ENCODE peak calls at places on chromosome 5, in eight cellular contexts. One of them, this sample, is unnamed.
A peak's percentile ranks its signal among the peaks of the same experiment; 100 is the strongest.

GRCh38 chr5:176774216-176775171 is 35.9 kb upstream of the UNC5A start:
- DNase-seq in HEK293T: peak; percentile 7
- DNase-seq in stimulated activated CD8-positive, alpha-beta memory T cell treated with anti-CD3 and anti-CD28 coated beads, Interleukin-4, amount 100 ng/mL, for 1 hour: no peak
- DNase-seq in amniotic epithelial cell: no peak
- DNase-seq in activated naive CD8-positive, alpha-beta T cell treated with anti-CD3 and anti-CD28 coated beads, Interleukin-2, amount 50 U/mL, for 24 hours: no peak
- DNase-seq in fibroblast of pulmonary artery: no peak
- DNase-seq in left ventricle myocardium superior: no peak
- DNase-seq in MV-4-11: peak; percentile 79
- DNase-seq in this sample: no peak

GRCh38 chr5:9596256-9596655 is 33.9 kb downstream of the TAS2R1 start:
- DNase-seq in HEK293T: no peak
- DNase-seq in stimulated activated CD8-positive, alpha-beta memory T cell treated with anti-CD3 and anti-CD28 coated beads, Interleukin-4, amount 100 ng/mL, for 1 hour: no peak
- DNase-seq in amniotic epithelial cell: no peak
- DNase-seq in activated naive CD8-positive, alpha-beta T cell treated with anti-CD3 and anti-CD28 coated beads, Interleukin-2, amount 50 U/mL, for 24 hours: no peak
- DNase-seq in fibroblast of pulmonary artery: no peak
- DNase-seq in left ventricle myocardium superior: no peak
- DNase-seq in MV-4-11: peak; percentile 30
- DNase-seq in this sample: no peak

GRCh38 chr5:14959443-14960119 is 88.0 kb upstream of the ANKH start:
- DNase-seq in HEK293T: no peak
- DNase-seq in stimulated activated CD8-positive, alpha-beta memory T cell treated with anti-CD3 and anti-CD28 coated beads, Interleukin-4, amount 100 ng/mL, for 1 hour: no peak
- DNase-seq in amniotic epithelial cell: no peak
- DNase-seq in activated naive CD8-positive, alpha-beta T cell treated with anti-CD3 and anti-CD28 coated beads, Interleukin-2, amount 50 U/mL, for 24 hours: no peak
- DNase-seq in fibroblast of pulmonary artery: no peak
- DNase-seq in left ventricle myocardium superior: no peak
- DNase-seq in MV-4-11: no peak
- DNase-seq in this sample: no peak

GRCh38 chr5:168468836-168469235 is 17.4 kb upstream of the RARS1 start:
- DNase-seq in HEK293T: no peak
- DNase-seq in stimulated activated CD8-positive, alpha-beta memory T cell treated with anti-CD3 and anti-CD28 coated beads, Interleukin-4, amount 100 ng/mL, for 1 hour: no peak
- DNase-seq in amniotic epithelial cell: peak; percentile 84
- DNase-seq in activated naive CD8-positive, alpha-beta T cell treated with anti-CD3 and anti-CD28 coated beads, Interleukin-2, amount 50 U/mL, for 24 hours: no peak
- DNase-seq in fibroblast of pulmonary artery: peak; percentile 73
- DNase-seq in left ventricle myocardium superior: no peak
- DNase-seq in MV-4-11: no peak
- DNase-seq in this sample: peak; percentile 89

GRCh38 chr5:158979749-158980521 is 119.8 kb downstream of the EBF1 start:
- DNase-seq in HEK293T: no peak
- DNase-seq in stimulated activated CD8-positive, alpha-beta memory T cell treated with anti-CD3 and anti-CD28 coated beads, Interleukin-4, amount 100 ng/mL, for 1 hour: no peak
- DNase-seq in amniotic epithelial cell: no peak
- DNase-seq in activated naive CD8-positive, alpha-beta T cell treated with anti-CD3 and anti-CD28 coated beads, Interleukin-2, amount 50 U/mL, for 24 hours: no peak
- DNase-seq in fibroblast of pulmonary artery: peak; percentile 54
- DNase-seq in left ventricle myocardium superior: peak; percentile 66
- DNase-seq in MV-4-11: no peak
- DNase-seq in this sample: no peak

GRCh38 chr5:144697847-144698262 is 527.2 kb downstream of the KCTD16 start:
- DNase-seq in HEK293T: no peak
- DNase-seq in stimulated activated CD8-positive, alpha-beta memory T cell treated with anti-CD3 and anti-CD28 coated beads, Interleukin-4, amount 100 ng/mL, for 1 hour: no peak
- DNase-seq in amniotic epithelial cell: peak; percentile 92
- DNase-seq in activated naive CD8-positive, alpha-beta T cell treated with anti-CD3 and anti-CD28 coated beads, Interleukin-2, amount 50 U/mL, for 24 hours: no peak
- DNase-seq in fibroblast of pulmonary artery: peak; percentile 68
- DNase-seq in left ventricle myocardium superior: no peak
- DNase-seq in MV-4-11: no peak
- DNase-seq in this sample: no peak

GRCh38 chr5:79792518-79792917 is 102.9 kb downstream of the CMYA5 start:
- DNase-seq in HEK293T: no peak
- DNase-seq in stimulated activated CD8-positive, alpha-beta memory T cell treated with anti-CD3 and anti-CD28 coated beads, Interleukin-4, amount 100 ng/mL, for 1 hour: no peak
- DNase-seq in amniotic epithelial cell: no peak
- DNase-seq in activated naive CD8-positive, alpha-beta T cell treated with anti-CD3 and anti-CD28 coated beads, Interleukin-2, amount 50 U/mL, for 24 hours: no peak
- DNase-seq in fibroblast of pulmonary artery: no peak
- DNase-seq in left ventricle myocardium superior: no peak
- DNase-seq in MV-4-11: no peak
- DNase-seq in this sample: no peak

GRCh38 chr5:172380992-172381643 is 73.2 kb downstream of the SH3PXD2B start:
- DNase-seq in HEK293T: no peak
- DNase-seq in stimulated activated CD8-positive, alpha-beta memory T cell treated with anti-CD3 and anti-CD28 coated beads, Interleukin-4, amount 100 ng/mL, for 1 hour: no peak
- DNase-seq in amniotic epithelial cell: no peak
- DNase-seq in activated naive CD8-positive, alpha-beta T cell treated with anti-CD3 and anti-CD28 coated beads, Interleukin-2, amount 50 U/mL, for 24 hours: no peak
- DNase-seq in fibroblast of pulmonary artery: no peak
- DNase-seq in left ventricle myocardium superior: peak; percentile 89
- DNase-seq in MV-4-11: no peak
- DNase-seq in this sample: no peak

GRCh38 chr5:53116597-53116996 is 7.0 kb upstream of the MOCS2 start:
- DNase-seq in HEK293T: no peak
- DNase-seq in stimulated activated CD8-positive, alpha-beta memory T cell treated with anti-CD3 and anti-CD28 coated beads, Interleukin-4, amount 100 ng/mL, for 1 hour: no peak
- DNase-seq in amniotic epithelial cell: no peak
- DNase-seq in activated naive CD8-positive, alpha-beta T cell treated with anti-CD3 and anti-CD28 coated beads, Interleukin-2, amount 50 U/mL, for 24 hours: no peak
- DNase-seq in fibroblast of pulmonary artery: no peak
- DNase-seq in left ventricle myocardium superior: no peak
- DNase-seq in MV-4-11: no peak
- DNase-seq in this sample: no peak